ENCODE peak calls at places on chromosomes 7 and 10, in five cellular contexts. One of them, this sample, is unnamed.

GRCh38 chr7:1917221-1918062 is 247.4 kb downstream of the ELFN1 start:
- DNase-seq in effector CD8-positive, alpha-beta T cell: no peak
- DNase-seq in fibroblast of pulmonary artery: peak
- DNase-seq in glutamatergic neuron: no peak
- DNase-seq in AML-193: no peak
- DNase-seq in this sample: peak

GRCh38 chr10:114513397-114513796 is 109.1 kb upstream of the AFAP1L2 start:
- DNase-seq in glutamatergic neuron: no peak
- DNase-seq in effector CD8-positive, alpha-beta T cell: no peak
- DNase-seq in AML-193: no peak
- DNase-seq in fibroblast of pulmonary artery: no peak
- DNase-seq in this sample: no peak

GRCh38 chr7:64630496-64630895 is 35.4 kb upstream of the ZNF107 start:
- DNase-seq in AML-193: peak
- DNase-seq in glutamatergic neuron: no peak
- DNase-seq in fibroblast of pulmonary artery: peak
- DNase-seq in effector CD8-positive, alpha-beta T cell: no peak
- DNase-seq in this sample: peak

GRCh38 chr10:112773783-112774182 is 176.3 kb upstream of the TCF7L2 start:
- DNase-seq in effector CD8-positive, alpha-beta T cell: no peak
- DNase-seq in fibroblast of pulmonary artery: no peak
- DNase-seq in glutamatergic neuron: no peak
- DNase-seq in AML-193: no peak
- DNase-seq in this sample: no peak

GRCh38 chr10:88791924-88792323 is 10.6 kb upstream of the LIPM start:
- DNase-seq in AML-193: peak
- DNase-seq in fibroblast of pulmonary artery: peak
- DNase-seq in effector CD8-positive, alpha-beta T cell: no peak
- DNase-seq in glutamatergic neuron: peak
- DNase-seq in this sample: no peak

GRCh38 chr7:145624618-145625017 is 492.0 kb upstream of the CNTNAP2 start:
- DNase-seq in AML-193: no peak
- DNase-seq in glutamatergic neuron: no peak
- DNase-seq in fibroblast of pulmonary artery: no peak
- DNase-seq in effector CD8-positive, alpha-beta T cell: no peak
- DNase-seq in this sample: peak

GRCh38 chr7:112080974-112081373 is 125.2 kb downstream of the DOCK4 start:
- DNase-seq in fibroblast of pulmonary artery: peak
- DNase-seq in effector CD8-positive, alpha-beta T cell: no peak
- DNase-seq in glutamatergic neuron: no peak
- DNase-seq in AML-193: peak
- DNase-seq in this sample: no peak

GRCh38 chr10:72009062-72009429 is 44.9 kb downstream of the CHST3 start:
- DNase-seq in effector CD8-positive, alpha-beta T cell: no peak
- DNase-seq in fibroblast of pulmonary artery: no peak
- DNase-seq in AML-193: no peak
- DNase-seq in glutamatergic neuron: no peak
- DNase-seq in this sample: no peak

GRCh38 chr10:31017534-31018361 is 13.9 kb downstream of the ZNF438 start:
- DNase-seq in AML-193: no peak
- DNase-seq in fibroblast of pulmonary artery: no peak
- DNase-seq in glutamatergic neuron: no peak
- DNase-seq in effector CD8-positive, alpha-beta T cell: no peak
- DNase-seq in this sample: peak

GRCh38 chr7:99740573-99741437 is 5.8 kb upstream of the CYP3A7 start:
- DNase-seq in effector CD8-positive, alpha-beta T cell: no peak
- DNase-seq in AML-193: peak
- DNase-seq in fibroblast of pulmonary artery: peak
- DNase-seq in glutamatergic neuron: no peak
- DNase-seq in this sample: peak

GRCh38 chr10:78416031-78416800 is 382.6 kb downstream of the RPS24 start:
- DNase-seq in effector CD8-positive, alpha-beta T cell: no peak
- DNase-seq in glutamatergic neuron: no peak
- DNase-seq in fibroblast of pulmonary artery: peak
- DNase-seq in AML-193: no peak
- DNase-seq in this sample: peak

GRCh38 chr10:98425511-98426352 is 10.8 kb upstream of the PYROXD2 start:
- DNase-seq in glutamatergic neuron: peak
- DNase-seq in AML-193: peak
- DNase-seq in effector CD8-positive, alpha-beta T cell: peak
- DNase-seq in fibroblast of pulmonary artery: peak
- DNase-seq in this sample: peak

GRCh38 chr7:54860003-54860775 is 101.2 kb upstream of the SEC61G start:
- DNase-seq in fibroblast of pulmonary artery: no peak
- DNase-seq in effector CD8-positive, alpha-beta T cell: no peak
- DNase-seq in AML-193: no peak
- DNase-seq in glutamatergic neuron: no peak
- DNase-seq in this sample: no peak